ENCODE peak calls at places on chromosome 20, in four cellular contexts. B is cardiac muscle cell, H is lung, P is ascending aorta. M is an unnamed sample.
A peak's percentile ranks its signal among the peaks of the same experiment; 100 is the strongest.

GRCh38 chr20:48164566-48165400 is 379.5 kb upstream of the SULF2 start:
- DNase-seq in B (no peak), H (no peak), P (no peak), M (no peak)

GRCh38 chr20:38001173-38001875 is 31.9 kb downstream of the TTI1 start:
- DNase-seq in B (peak; percentile 67), H (no peak), P (no peak), M (peak; percentile 60)

GRCh38 chr20:57231951-57232428 is 34.5 kb downstream of the BMP7 start:
- DNase-seq in B (no peak), H (no peak), P (no peak), M (no peak)

GRCh38 chr20:50190251-50191064 is at the start of gene CEBPB:
- DNase-seq in B (peak; percentile 95), H (peak; percentile 90), P (peak; percentile 94), M (peak; percentile 96)

GRCh38 chr20:10864076-10864672 is 190.4 kb upstream of the JAG1 start:
- DNase-seq in B (peak; percentile 51), H (peak; percentile 31), P (no peak), M (peak; percentile 19)

GRCh38 chr20:21125849-21126840 is at the start of gene KIZ:
- DNase-seq in B (peak; percentile 98), H (peak; percentile 97), P (peak; percentile 97), M (peak; percentile 99)

GRCh38 chr20:22320245-22320915 is 264.0 kb downstream of the FOXA2 start:
- DNase-seq in B (no peak), H (no peak), P (no peak), M (no peak)

GRCh38 chr20:30484009-30484748 is 773.3 kb upstream of the DEFB115 start:
- DNase-seq in B (no peak), H (no peak), P (no peak), M (no peak)

GRCh38 chr20:15930324-15931305 is 642.6 kb downstream of the KIF16B start:
- DNase-seq in B (peak; percentile 8), H (peak; percentile 38), P (no peak), M (peak; percentile 89)

GRCh38 chr20:54643761-54644160 is 168.4 kb downstream of the DOK5 start:
- DNase-seq in B (peak; percentile 89), H (peak; percentile 28), P (no peak), M (peak; percentile 93)

GRCh38 chr20:49945306-49945700 is 9.1 kb downstream of the RNF114 start:
- DNase-seq in B (no peak), H (no peak), P (no peak), M (no peak)

GRCh38 chr20:40218971-40219370 is 470.1 kb downstream of the MAFB start:
- DNase-seq in B (no peak), H (no peak), P (no peak), M (no peak)

GRCh38 chr20:23048283-23049200 is 930 bp downstream of the THBD start:
- DNase-seq in B (peak; percentile 40), H (peak; percentile 71), P (peak; percentile 83), M (peak; percentile 56)

GRCh38 chr20:58634121-58634817 is 16.8 kb upstream of the STX16 start:
- DNase-seq in B (peak; percentile 64), H (no peak), P (peak; percentile 50), M (no peak)

GRCh38 chr20:38973546-38974120 is 11.5 kb downstream of the DHX35 start:
- DNase-seq in B (peak; percentile 36), H (no peak), P (no peak), M (peak; percentile 52)

GRCh38 chr20:19975901-19976300 is 41.3 kb upstream of the NAA20 start:
- DNase-seq in B (peak; percentile 30), H (no peak), P (no peak), M (peak; percentile 45)

GRCh38 chr20:17505664-17506517 is 25.3 kb downstream of the BFSP1 start:
- DNase-seq in B (peak; percentile 54), H (no peak), P (no peak), M (peak; percentile 36)

GRCh38 chr20:3210346-3210745 is 1.0 kb downstream of the ITPA start:
- DNase-seq in B (no peak), H (no peak), P (no peak), M (no peak)

GRCh38 chr20:57656252-57656820 is 36.1 kb upstream of the ZBP1 start:
- DNase-seq in B (no peak), H (no peak), P (peak; percentile 61), M (no peak)

GRCh38 chr20:55415567-55416142 is 589.7 kb downstream of the CBLN4 start:
- DNase-seq in B (peak; percentile 0), H (no peak), P (no peak), M (peak; percentile 11)

GRCh38 chr20:46931699-46932098 is 37.1 kb downstream of the EYA2 start:
- DNase-seq in B (no peak), H (no peak), P (no peak), M (no peak)

GRCh38 chr20:48709744-48710143 is 118.1 kb downstream of the PREX1 start:
- DNase-seq in B (peak; percentile 59), H (no peak), P (no peak), M (no peak)

GRCh38 chr20:6265204-6265904 is 142.5 kb upstream of the FERMT1 start:
- DNase-seq in B (peak; percentile 92), H (no peak), P (no peak), M (peak; percentile 67)

GRCh38 chr20:51634257-51634656 is 91.7 kb upstream of the NFATC2 start:
- DNase-seq in B (no peak), H (no peak), P (no peak), M (no peak)

GRCh38 chr20:57650756-57651483 is 30.7 kb upstream of the ZBP1 start:
- DNase-seq in B (no peak), H (peak; percentile 26), P (no peak), M (no peak)

GRCh38 chr20:45257161-45257560 is 2.8 kb upstream of the SLPI start:
- DNase-seq in B (no peak), H (no peak), P (no peak), M (no peak)

GRCh38 chr20:59273699-59274380 is 26.6 kb upstream of the EDN3 start:
- DNase-seq in B (no peak), H (no peak), P (no peak), M (no peak)

GRCh38 chr20:41245086-41245707 is 72.3 kb downstream of the ZHX3 start:
- DNase-seq in B (peak; percentile 54), H (no peak), P (no peak), M (peak; percentile 40)

GRCh38 chr20:46388945-46389344 is 17.5 kb downstream of the ELMO2 start:
- DNase-seq in B (no peak), H (no peak), P (no peak), M (no peak)

GRCh38 chr20:41534842-41535241 is 83.3 kb downstream of the CHD6 start:
- DNase-seq in B (peak; percentile 20), H (no peak), P (no peak), M (peak; percentile 12)

DNA sequence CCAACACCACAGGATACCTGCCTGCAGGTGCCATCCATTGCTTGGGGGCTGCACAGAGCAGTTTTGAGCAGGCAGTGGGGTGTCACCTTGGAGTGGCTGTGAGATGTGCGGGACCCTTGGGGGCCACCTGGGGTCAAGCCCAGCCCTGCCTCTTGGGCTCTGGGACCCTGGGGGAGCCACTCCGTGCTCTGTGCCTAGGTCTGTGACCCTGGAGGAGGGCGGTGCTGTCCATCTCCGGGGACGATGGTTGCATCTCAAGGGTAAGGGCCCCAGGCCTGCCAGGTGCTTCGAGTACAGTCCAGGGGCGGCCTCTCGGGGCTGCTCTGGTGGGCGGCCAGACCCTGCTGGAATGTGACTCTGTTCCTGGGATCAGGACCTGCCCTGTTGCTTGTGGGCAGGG is 8.7 kb upstream of the GATA5 start:
- DNase-seq in B (no peak), H (no peak), P (no peak), M (no peak)
- H3K4me1 ChIP-seq in B (peaks cover 86% of the 10 kb centered on the region), H (peaks cover 3% of the 10 kb centered on the region), P (no peaks in the 10 kb centered on the region), M (peaks cover 2% of the 10 kb centered on the region)

GRCh38 chr20:14829897-14830296 is 492.5 kb upstream of the FLRT3 start:
- DNase-seq in B (no peak), H (no peak), P (no peak), M (no peak)
- H3K4me1 ChIP-seq in B (no peaks in the 10 kb centered on the region), H (no peaks in the 10 kb centered on the region), P (no peaks in the 10 kb centered on the region), M (peaks cover 11% of the 10 kb centered on the region)

GRCh38 chr20:31700747-31701146 is 21.9 kb downstream of the BCL2L1 start:
- DNase-seq in B (no peak), H (no peak), P (no peak), M (no peak)
- H3K4me1 ChIP-seq in B (no peaks in the 10 kb centered on the region), H (peaks cover 43% of the 10 kb centered on the region), P (peaks cover 65% of the 10 kb centered on the region), M (peaks cover 58% of the 10 kb centered on the region)

GRCh38 chr20:1374246-1374645 is 18.6 kb downstream of the FKBP1A start:
- DNase-seq in B (peak; percentile 74), H (no peak), P (no peak), M (no peak)
- H3K4me1 ChIP-seq in B (peaks cover 3% of the 10 kb centered on the region), H (peaks cover 31% of the 10 kb centered on the region), P (peaks cover 41% of the 10 kb centered on the region), M (peaks cover 63% of the 10 kb centered on the region)

DNA sequence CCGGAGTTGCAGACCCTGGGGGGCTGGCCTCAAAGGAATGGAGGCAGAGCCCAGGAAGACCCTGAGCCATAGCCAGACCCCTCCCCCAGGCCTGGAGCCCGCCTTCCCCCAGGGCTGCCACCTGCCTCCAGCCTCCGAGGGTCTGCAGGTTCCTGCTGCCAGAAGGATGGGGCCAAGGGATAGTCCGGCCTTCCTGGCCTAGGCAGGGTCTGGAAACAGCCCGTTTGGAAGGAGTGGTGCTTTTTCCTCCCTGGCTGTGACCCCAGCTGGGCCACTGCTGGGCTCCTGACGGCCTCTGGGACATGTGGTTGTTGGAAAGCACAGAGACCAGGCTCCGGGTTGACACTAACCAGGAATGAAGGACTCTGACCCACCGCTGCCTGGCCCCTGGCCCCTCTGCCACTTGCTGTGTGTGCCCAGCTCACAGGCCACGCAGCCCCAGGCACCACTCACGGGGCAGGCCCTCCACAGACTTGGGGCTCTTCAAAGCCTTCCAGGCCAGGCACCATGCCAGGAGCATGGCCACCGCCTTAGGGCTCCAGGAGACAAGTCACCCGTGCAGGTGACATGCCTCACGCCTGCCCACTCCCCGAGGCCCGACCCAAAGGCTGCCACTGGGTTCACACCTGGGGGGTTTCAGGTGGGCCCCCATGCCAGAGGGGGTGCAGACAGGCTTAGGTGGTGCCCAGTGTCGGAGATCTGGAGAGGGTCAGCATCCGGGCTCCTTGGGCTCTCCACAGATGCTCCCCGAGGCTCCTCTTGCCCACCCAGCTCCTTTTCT is 3.9 kb upstream of the LAMA5 start:
- DNase-seq in B (no peak), H (no peak), P (no peak), M (no peak)
- H3K4me1 ChIP-seq in B (peaks cover 51% of the 10 kb centered on the region), H (peaks cover 45% of the 10 kb centered on the region), P (peaks cover 64% of the 10 kb centered on the region), M (peaks cover 47% of the 10 kb centered on the region)

DNA sequence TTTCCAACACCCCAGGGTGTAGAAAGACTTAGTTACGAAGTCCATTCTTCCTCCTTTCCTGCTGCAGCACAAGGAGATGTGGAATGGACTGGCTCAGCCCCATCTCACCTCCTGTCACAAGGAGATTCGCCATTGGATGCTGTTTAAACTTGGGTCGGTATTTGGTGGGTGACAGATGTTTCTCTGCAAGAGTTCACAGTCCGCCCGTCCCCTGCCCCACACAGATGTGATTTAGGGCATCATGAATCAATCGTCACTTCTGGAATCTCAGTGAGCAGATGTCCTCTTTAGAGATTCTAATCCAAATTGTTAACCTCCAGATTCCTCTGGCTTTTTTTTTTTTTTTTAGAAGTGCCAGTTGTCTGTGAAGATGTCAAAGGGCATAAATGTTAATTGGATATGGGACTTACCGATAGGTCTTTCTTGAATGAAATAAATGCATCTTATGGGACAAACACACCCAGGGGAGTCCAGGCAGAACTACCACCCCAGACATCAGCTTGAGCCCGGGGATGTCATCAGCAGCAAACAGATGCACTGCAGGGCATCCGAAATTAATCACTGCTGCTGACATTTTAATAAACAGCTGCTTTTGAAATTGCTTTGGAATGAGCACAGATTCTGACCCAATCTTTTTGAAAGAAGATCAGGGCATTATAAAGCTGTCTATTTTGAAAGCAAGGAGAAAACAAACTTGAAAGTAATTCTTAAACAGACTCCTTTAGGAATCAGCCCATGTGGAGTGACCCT is 117.6 kb upstream of the CDH4 start:
- DNase-seq in B (no peak), H (no peak), P (no peak), M (no peak)
- H3K4me1 ChIP-seq in B (no peaks in the 10 kb centered on the region), H (no peaks in the 10 kb centered on the region), P (no peaks in the 10 kb centered on the region), M (no peaks in the 10 kb centered on the region)

M was measured in adipocyte.